ENCODE peak calls at places on chromosomes 4 and X, in four cellular contexts. J, S, O and Y are unnamed samples.
A peak's percentile ranks its signal among the peaks of the same experiment; 100 is the strongest.

GRCh38 chrX:30414144-30414543 is 105.0 kb upstream of the NR0B1 start:
- DNase-seq in J (no peak), S (no peak), O (no peak), Y (no peak)

GRCh38 chr4:21749936-21750335 is 198.6 kb downstream of the KCNIP4 start:
- DNase-seq in J (no peak), S (peak; percentile 32), O (peak; percentile 61), Y (peak; percentile 36)

GRCh38 chrX:57678686-57679428 is 1.2 kb downstream of the NLRP2B start:
- DNase-seq in J (no peak), S (no peak), O (no peak), Y (no peak)

GRCh38 chrX:73850124-73851013 is 287.4 kb downstream of the CHIC1 start:
- DNase-seq in J (peak; percentile 20), S (peak; percentile 30), O (peak; percentile 35), Y (peak; percentile 64)

GRCh38 chrX:53438174-53438831 is 4.1 kb upstream of the HSD17B10 start:
- DNase-seq in J (no peak), S (no peak), O (no peak), Y (no peak)

GRCh38 chr4:55819634-55820033 is at the start of gene EXOC1L:
- DNase-seq in J (no peak), S (no peak), O (no peak), Y (no peak)

GRCh38 chrX:129158505-129158904 is 364.8 kb downstream of the SMARCA1 start:
- DNase-seq in J (no peak), S (no peak), O (no peak), Y (no peak)

GRCh38 chr4:80333121-80333520 is 2.4 kb upstream of the CFAP299 start:
- DNase-seq in J (no peak), S (peak; percentile 34), O (no peak), Y (no peak)

GRCh38 chr4:20248155-20248558 is 3.5 kb upstream of the SLIT2 start:
- DNase-seq in J (peak; percentile 16), S (peak; percentile 60), O (no peak), Y (peak; percentile 73)

GRCh38 chr4:76067652-76068286 is 6.7 kb upstream of the ART3 start:
- DNase-seq in J (peak; percentile 70), S (peak; percentile 79), O (peak; percentile 55), Y (peak; percentile 83)

GRCh38 chr4:144595681-144596080 is 50.3 kb upstream of the HHIP start:
- DNase-seq in J (no peak), S (peak; percentile 31), O (no peak), Y (no peak)

GRCh38 chr4:40940764-40941163 is 191.0 kb downstream of the NSUN7 start:
- DNase-seq in J (no peak), S (no peak), O (no peak), Y (no peak)

GRCh38 chrX:32599156-32599555 is 612.2 kb downstream of the DMD start:
- DNase-seq in J (no peak), S (no peak), O (no peak), Y (no peak)

GRCh38 chrX:155046129-155046810 is 19.6 kb downstream of the FUNDC2 start:
- DNase-seq in J (no peak), S (no peak), O (no peak), Y (no peak)

GRCh38 chrX:150856101-150856500 is 42.4 kb downstream of the CD99L2 start:
- DNase-seq in J (no peak), S (peak; percentile 64), O (peak; percentile 76), Y (peak; percentile 44)

GRCh38 chrX:150857453-150857852 is 41.0 kb downstream of the CD99L2 start:
- DNase-seq in J (no peak), S (no peak), O (no peak), Y (no peak)

GRCh38 chrX:150849996-150850720 is 48.3 kb downstream of the CD99L2 start:
- DNase-seq in J (no peak), S (peak; percentile 85), O (peak; percentile 33), Y (peak; percentile 85)

GRCh38 chrX:150856785-150857184 is 41.7 kb downstream of the CD99L2 start:
- DNase-seq in J (no peak), S (no peak), O (no peak), Y (no peak)

GRCh38 chrX:150854856-150855255 is 43.6 kb downstream of the CD99L2 start:
- DNase-seq in J (no peak), S (peak; percentile 19), O (peak; percentile 29), Y (no peak)
- TF ChIP-seq CTCF in J (no peak), S (no peak), O (no peak), Y (no peak)

GRCh38 chr4:174613979-174614378 is 91.7 kb upstream of the HPGD start:
- DNase-seq in J (no peak), S (no peak), O (no peak), Y (no peak)
- TF ChIP-seq CTCF in J (no peak), S (no peak), O (no peak), Y (no peak)

GRCh38 chrX:100654256-100654655 is 10.3 kb downstream of the SRPX2 start:
- DNase-seq in J (no peak), S (peak; percentile 30), O (no peak), Y (peak; percentile 39)
- TF ChIP-seq CTCF in J (peak; percentile 2), S (peak; percentile 36), O (no peak), Y (no peak)

GRCh38 chrX:123983240-123983639 is 21.7 kb downstream of the STAG2 start:
- DNase-seq in J (no peak), S (no peak), O (no peak), Y (no peak)
- TF ChIP-seq CTCF in J (no peak), S (no peak), O (no peak), Y (no peak)

DNA sequence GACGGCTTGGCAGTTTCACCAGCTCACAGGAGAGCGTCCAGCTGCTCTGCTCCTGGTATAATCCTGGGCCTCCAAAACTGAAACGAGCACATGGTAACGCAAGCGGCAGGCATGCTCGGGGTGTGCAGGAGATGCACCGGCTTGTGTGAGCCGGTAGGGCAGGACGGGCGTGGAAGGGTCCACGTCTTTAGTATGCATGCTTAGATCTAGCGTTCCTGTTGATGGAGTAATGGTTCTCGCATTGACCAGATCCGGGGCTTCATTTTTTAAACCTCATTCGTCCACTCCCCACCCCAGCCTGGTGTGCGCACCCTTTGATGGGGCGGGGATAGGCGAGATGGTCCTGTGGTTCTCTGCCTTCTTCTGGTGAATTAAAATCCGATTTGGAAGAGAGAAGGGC is 39.7 kb downstream of the FAM149A start:
- DNase-seq in J (no peak), S (peak; percentile 43), O (peak; percentile 29), Y (no peak)
- TF ChIP-seq CTCF in J (no peak), S (peak; percentile 28), O (peak; percentile 4), Y (no peak)

DNA sequence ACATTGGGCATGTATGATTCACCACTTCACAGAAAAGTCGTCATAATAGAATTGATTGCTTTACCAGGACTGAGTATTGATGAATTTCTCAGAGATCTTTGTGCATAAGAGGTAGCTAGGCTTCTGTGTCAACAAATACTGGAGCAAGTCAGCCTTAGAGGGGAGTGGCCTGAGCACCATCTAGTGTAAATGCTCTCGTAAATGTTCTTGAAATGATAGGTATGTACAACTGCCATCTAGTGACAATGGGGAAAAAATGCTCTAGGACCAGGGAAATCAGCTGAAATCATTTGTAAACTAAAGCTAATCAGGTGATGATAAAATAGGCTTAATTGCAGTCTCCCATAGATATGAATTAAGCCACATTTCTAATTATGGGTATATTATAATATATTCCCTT is 309.4 kb upstream of the FMR1 start:
- DNase-seq in J (no peak), S (peak; percentile 0), O (no peak), Y (peak; percentile 30)
- TF ChIP-seq CTCF in J (no peak), S (no peak), O (no peak), Y (peak; percentile 12)

GRCh38 chrX:106246511-106246910 is 78.4 kb downstream of the PWWP3B start:
- DNase-seq in J (no peak), S (peak; percentile 69), O (peak; percentile 73), Y (peak; percentile 16)

GRCh38 chrX:106247162-106247561 is 79.1 kb downstream of the PWWP3B start:
- DNase-seq in J (no peak), S (peak; percentile 60), O (peak; percentile 67), Y (peak; percentile 25)

DNA sequence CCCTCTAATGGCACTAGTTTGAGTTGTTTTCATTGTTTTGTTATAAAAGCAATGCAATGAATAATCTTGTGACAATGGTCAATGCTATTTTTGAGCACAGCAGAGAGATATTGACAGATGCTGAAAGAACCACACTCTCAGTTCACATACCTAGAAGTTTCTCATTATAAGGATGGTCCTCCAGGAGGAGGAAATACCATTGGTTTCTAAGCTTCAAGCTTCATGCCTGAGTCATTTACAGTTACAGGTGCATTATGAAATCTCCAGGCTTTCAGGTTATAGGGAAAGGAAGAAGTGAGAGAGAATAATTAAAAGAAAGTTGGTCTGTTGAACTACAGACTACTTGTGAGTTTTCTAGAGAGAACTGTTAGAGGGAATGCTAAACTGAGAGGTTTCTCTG is 75.3 kb downstream of the PWWP3B start:
- DNase-seq in J (no peak), S (peak; percentile 57), O (peak; percentile 67), Y (no peak)
- TF ChIP-seq CTCF in J (no peak), S (no peak), O (no peak), Y (no peak)

DNA sequence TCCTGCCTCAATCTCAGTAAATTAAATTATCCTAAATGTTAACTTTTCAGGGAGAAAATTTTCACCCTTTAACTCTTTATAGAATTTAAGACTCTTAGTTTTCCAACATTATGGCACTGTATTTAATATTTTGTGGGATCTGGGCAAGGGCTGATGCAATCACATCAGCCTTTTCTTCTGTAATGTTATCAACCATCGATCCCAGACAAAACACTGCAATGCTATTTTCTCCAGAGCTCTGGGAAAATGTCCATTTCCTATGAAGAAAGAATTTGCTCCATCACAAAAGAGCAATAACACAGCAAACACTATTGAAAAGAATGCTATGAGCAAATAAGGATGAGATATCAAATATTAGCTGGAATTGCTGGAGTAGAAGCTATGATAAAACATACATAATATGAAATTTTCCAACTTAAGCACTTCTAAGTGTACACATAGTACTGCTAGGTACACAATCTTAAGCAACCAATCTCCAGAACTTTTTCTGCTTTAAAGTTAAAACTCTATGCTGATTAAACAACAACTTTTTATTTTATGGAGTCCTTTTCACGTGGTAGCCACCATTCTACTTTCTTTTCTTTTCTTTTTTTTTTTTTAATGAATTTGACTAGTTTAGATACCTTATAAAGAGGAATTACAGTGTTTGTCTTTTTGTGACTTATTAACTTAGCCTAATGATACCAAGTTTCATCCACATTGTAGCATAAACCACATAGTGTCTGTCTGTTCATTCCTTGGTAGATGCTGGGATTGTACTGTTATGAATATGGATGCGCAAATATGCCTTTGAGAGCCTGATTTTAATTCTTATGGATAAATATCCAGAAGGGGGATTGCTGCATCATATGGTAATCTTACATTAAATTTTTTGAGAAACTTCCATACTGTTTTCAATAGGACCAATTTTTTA is 43.6 kb downstream of the UGT2A3 start:
- DNase-seq in J (no peak), S (no peak), O (no peak), Y (no peak)
- TF ChIP-seq CTCF in J (no peak), S (no peak), O (no peak), Y (no peak)